ENCODE peak calls at places on chromosomes 11 and 22, in six cellular contexts. One of them, this sample, is unnamed.

GRCh38 chr22:22825213-22825593 is 62.4 kb upstream of the IGLL5 start:
- DNase-seq in AG04450: no peak
- DNase-seq in K562: no peak
- DNase-seq in neural progenitor cell: no peak
- DNase-seq in PC-3: no peak
- DNase-seq in H1: no peak
- DNase-seq in this sample: no peak

GRCh38 chr11:96161271-96162089 is 181.5 kb downstream of the MAML2 start:
- DNase-seq in AG04450: no peak
- DNase-seq in K562: no peak
- DNase-seq in neural progenitor cell: no peak
- DNase-seq in PC-3: peak
- DNase-seq in H1: no peak
- DNase-seq in this sample: no peak

GRCh38 chr22:41070665-41071331 is 21.6 kb upstream of the EP300 start:
- DNase-seq in AG04450: no peak
- DNase-seq in K562: no peak
- DNase-seq in neural progenitor cell: no peak
- DNase-seq in PC-3: no peak
- DNase-seq in H1: no peak
- DNase-seq in this sample: no peak

GRCh38 chr22:16695261-16695660 is 102.7 kb upstream of the CCT8L2 start:
- DNase-seq in AG04450: no peak
- DNase-seq in K562: no peak
- DNase-seq in neural progenitor cell: no peak
- DNase-seq in PC-3: no peak
- DNase-seq in H1: no peak
- DNase-seq in this sample: no peak

GRCh38 chr22:32776397-32776796 is 25.1 kb upstream of the TIMP3 start:
- DNase-seq in AG04450: no peak
- DNase-seq in K562: no peak
- DNase-seq in neural progenitor cell: no peak
- DNase-seq in PC-3: no peak
- DNase-seq in H1: no peak
- DNase-seq in this sample: no peak

GRCh38 chr11:36744375-36745168 is 146.5 kb upstream of the RAG2 start:
- DNase-seq in AG04450: peak
- DNase-seq in K562: peak
- DNase-seq in neural progenitor cell: peak
- DNase-seq in PC-3: peak
- DNase-seq in H1: peak
- DNase-seq in this sample: peak

GRCh38 chr22:20571531-20572007 is 64.2 kb downstream of the MED15 start:
- DNase-seq in AG04450: no peak
- DNase-seq in K562: peak
- DNase-seq in neural progenitor cell: peak
- DNase-seq in PC-3: peak
- DNase-seq in H1: no peak
- DNase-seq in this sample: no peak

GRCh38 chr11:33013706-33014105 is 2.0 kb upstream of the DEPDC7 start:
- DNase-seq in AG04450: peak
- DNase-seq in K562: no peak
- DNase-seq in neural progenitor cell: no peak
- DNase-seq in PC-3: no peak
- DNase-seq in H1: no peak
- DNase-seq in this sample: no peak

GRCh38 chr22:20787746-20788626 is 14.1 kb downstream of the SERPIND1 start:
- DNase-seq in AG04450: no peak
- DNase-seq in K562: no peak
- DNase-seq in neural progenitor cell: no peak
- DNase-seq in PC-3: no peak
- DNase-seq in H1: no peak
- DNase-seq in this sample: no peak

GRCh38 chr11:119108151-119108856 is 1.2 kb downstream of the C2CD2L start:
- DNase-seq in AG04450: no peak
- DNase-seq in K562: peak
- DNase-seq in neural progenitor cell: peak
- DNase-seq in PC-3: peak
- DNase-seq in H1: no peak
- DNase-seq in this sample: no peak

GRCh38 chr11:31106963-31107576 is 262.5 kb downstream of the DCDC1 start:
- DNase-seq in AG04450: no peak
- DNase-seq in K562: peak
- DNase-seq in neural progenitor cell: peak
- DNase-seq in PC-3: peak
- DNase-seq in H1: peak
- DNase-seq in this sample: peak

GRCh38 chr11:62148271-62148980 is 24.6 kb downstream of the INCENP start:
- DNase-seq in AG04450: no peak
- DNase-seq in K562: no peak
- DNase-seq in neural progenitor cell: no peak
- DNase-seq in PC-3: no peak
- DNase-seq in H1: no peak
- DNase-seq in this sample: no peak

GRCh38 chr11:58524232-58525036 is 16.5 kb upstream of the OR5B21 start:
- DNase-seq in AG04450: peak
- DNase-seq in K562: peak
- DNase-seq in neural progenitor cell: peak
- DNase-seq in PC-3: peak
- DNase-seq in H1: no peak
- DNase-seq in this sample: peak

GRCh38 chr11:60831143-60831500 is 10.8 kb upstream of the CCDC86 start:
- DNase-seq in AG04450: peak
- DNase-seq in K562: peak
- DNase-seq in neural progenitor cell: peak
- DNase-seq in PC-3: peak
- DNase-seq in H1: peak
- DNase-seq in this sample: peak

GRCh38 chr11:60905551-60906113 is 753 bp downstream of the PRPF19 start:
- DNase-seq in AG04450: no peak
- DNase-seq in K562: no peak
- DNase-seq in neural progenitor cell: no peak
- DNase-seq in PC-3: peak
- DNase-seq in H1: no peak
- DNase-seq in this sample: no peak

GRCh38 chr22:30636226-30637077 is 871 bp downstream of the SLC35E4 start:
- DNase-seq in AG04450: no peak
- DNase-seq in K562: no peak
- DNase-seq in neural progenitor cell: peak
- DNase-seq in PC-3: peak
- DNase-seq in H1: no peak
- DNase-seq in this sample: no peak

GRCh38 chr11:63737718-63738117 is 30.9 kb downstream of the ZFTA start:
- DNase-seq in AG04450: no peak
- DNase-seq in K562: peak
- DNase-seq in neural progenitor cell: no peak
- DNase-seq in PC-3: no peak
- DNase-seq in H1: no peak
- DNase-seq in this sample: no peak

GRCh38 chr22:44549701-44550100 is 51.7 kb upstream of the RTL6 start:
- DNase-seq in AG04450: no peak
- DNase-seq in K562: no peak
- DNase-seq in neural progenitor cell: no peak
- DNase-seq in PC-3: no peak
- DNase-seq in H1: no peak
- DNase-seq in this sample: no peak

GRCh38 chr22:42282943-42283287 is 12.5 kb upstream of the TCF20 start:
- DNase-seq in AG04450: no peak
- DNase-seq in K562: no peak
- DNase-seq in neural progenitor cell: peak
- DNase-seq in PC-3: no peak
- DNase-seq in H1: no peak
- DNase-seq in this sample: no peak

GRCh38 chr22:29307658-29308147 is 1.3 kb downstream of the GAS2L1 start:
- DNase-seq in AG04450: no peak
- DNase-seq in K562: no peak
- DNase-seq in neural progenitor cell: peak
- DNase-seq in PC-3: peak
- DNase-seq in H1: no peak
- DNase-seq in this sample: no peak

GRCh38 chr11:106012744-106013143 is 9.3 kb downstream of the MSANTD4 start:
- DNase-seq in AG04450: peak
- DNase-seq in K562: no peak
- DNase-seq in neural progenitor cell: no peak
- DNase-seq in PC-3: no peak
- DNase-seq in H1: no peak
- DNase-seq in this sample: peak

GRCh38 chr11:7019500-7020182 is 505 bp downstream of the ZNF214 start:
- DNase-seq in AG04450: no peak
- DNase-seq in K562: no peak
- DNase-seq in neural progenitor cell: peak
- DNase-seq in PC-3: no peak
- DNase-seq in H1: no peak
- DNase-seq in this sample: peak

GRCh38 chr22:36816338-36816634 is 549 bp downstream of the PVALB start:
- DNase-seq in AG04450: no peak
- DNase-seq in K562: no peak
- DNase-seq in neural progenitor cell: peak
- DNase-seq in PC-3: no peak
- DNase-seq in H1: no peak
- DNase-seq in this sample: no peak
- H3K4me3 ChIP-seq in AG04450: no peak
- H3K4me3 ChIP-seq in K562: no peak
- H3K4me3 ChIP-seq in neural progenitor cell: peak
- H3K4me3 ChIP-seq in PC-3: no peak
- H3K4me3 ChIP-seq in H1: peak
- H3K4me3 ChIP-seq in this sample: no peak

GRCh38 chr11:70183032-70183431 is 20.1 kb upstream of the FADD start:
- DNase-seq in AG04450: no peak
- DNase-seq in K562: no peak
- DNase-seq in neural progenitor cell: no peak
- DNase-seq in PC-3: no peak
- DNase-seq in H1: no peak
- DNase-seq in this sample: no peak

GRCh38 chr11:70184396-70184795 is 18.7 kb upstream of the FADD start:
- DNase-seq in AG04450: no peak
- DNase-seq in K562: no peak
- DNase-seq in neural progenitor cell: no peak
- DNase-seq in PC-3: no peak
- DNase-seq in H1: no peak
- DNase-seq in this sample: no peak

GRCh38 chr11:70182266-70182665 is 20.8 kb upstream of the FADD start:
- DNase-seq in AG04450: no peak
- DNase-seq in K562: no peak
- DNase-seq in neural progenitor cell: no peak
- DNase-seq in PC-3: no peak
- DNase-seq in H1: no peak
- DNase-seq in this sample: no peak

GRCh38 chr11:70183483-70184176 is 19.5 kb upstream of the FADD start:
- DNase-seq in AG04450: no peak
- DNase-seq in K562: no peak
- DNase-seq in neural progenitor cell: no peak
- DNase-seq in PC-3: no peak
- DNase-seq in H1: no peak
- DNase-seq in this sample: no peak

DNA sequence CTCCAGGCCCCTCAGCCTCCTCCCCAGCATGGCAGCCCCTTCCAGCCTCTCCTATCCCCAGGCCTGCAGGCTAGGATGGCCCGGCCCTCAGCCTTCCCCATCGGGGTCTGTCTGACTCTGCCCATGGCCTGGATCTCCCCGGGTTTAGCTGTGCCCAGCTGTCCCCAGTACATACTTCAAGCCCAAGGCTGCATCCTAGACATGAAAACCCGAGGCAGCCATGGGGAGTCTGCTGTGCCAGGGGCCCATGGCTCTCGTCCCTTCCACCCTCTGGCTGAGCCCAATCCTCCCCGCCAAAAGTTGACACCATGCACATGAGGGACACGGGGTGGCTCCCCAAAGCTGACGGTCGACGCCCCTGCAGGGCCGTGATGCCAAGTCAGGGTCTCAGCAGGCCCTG is 22.2 kb upstream of the FADD start:
- DNase-seq in AG04450: no peak
- DNase-seq in K562: no peak
- DNase-seq in neural progenitor cell: no peak
- DNase-seq in PC-3: no peak
- DNase-seq in H1: no peak
- DNase-seq in this sample: no peak
- TF ChIP-seq CTCF in AG04450: no peak
- TF ChIP-seq CTCF in K562: no peak
- TF ChIP-seq CTCF in neural progenitor cell: no peak
- TF ChIP-seq CTCF in PC-3: no peak
- TF ChIP-seq CTCF in H1: no peak
- TF ChIP-seq CTCF in this sample: no peak

GRCh38 chr11:57424802-57425564 is 1.9 kb downstream of the SLC43A3 start:
- DNase-seq in AG04450: peak
- DNase-seq in K562: peak
- DNase-seq in neural progenitor cell: peak
- DNase-seq in PC-3: peak
- DNase-seq in H1: no peak
- DNase-seq in this sample: peak
- H3K4me3 ChIP-seq in AG04450: no peak
- H3K4me3 ChIP-seq in K562: peak
- H3K4me3 ChIP-seq in neural progenitor cell: no peak
- H3K4me3 ChIP-seq in PC-3: no peak
- H3K4me3 ChIP-seq in H1: no peak
- H3K4me3 ChIP-seq in this sample: no peak

GRCh38 chr11:126608626-126609010 is 253.1 kb downstream of the ST3GAL4 start:
- DNase-seq in AG04450: no peak
- DNase-seq in K562: no peak
- DNase-seq in neural progenitor cell: no peak
- DNase-seq in PC-3: no peak
- DNase-seq in H1: no peak
- DNase-seq in this sample: no peak

GRCh38 chr11:126606484-126606883 is 251.0 kb downstream of the ST3GAL4 start:
- DNase-seq in AG04450: no peak
- DNase-seq in K562: no peak
- DNase-seq in neural progenitor cell: no peak
- DNase-seq in PC-3: no peak
- DNase-seq in H1: no peak
- DNase-seq in this sample: no peak

GRCh38 chr11:126607776-126608625 is 252.5 kb downstream of the ST3GAL4 start:
- DNase-seq in AG04450: no peak
- DNase-seq in K562: no peak
- DNase-seq in neural progenitor cell: peak
- DNase-seq in PC-3: no peak
- DNase-seq in H1: no peak
- DNase-seq in this sample: no peak

GRCh38 chr11:126604461-126604860 is 249.0 kb downstream of the ST3GAL4 start:
- DNase-seq in AG04450: no peak
- DNase-seq in K562: no peak
- DNase-seq in neural progenitor cell: no peak
- DNase-seq in PC-3: no peak
- DNase-seq in H1: no peak
- DNase-seq in this sample: no peak

GRCh38 chr11:126607374-126607773 is 251.9 kb downstream of the ST3GAL4 start:
- DNase-seq in AG04450: peak
- DNase-seq in K562: peak
- DNase-seq in neural progenitor cell: peak
- DNase-seq in PC-3: peak
- DNase-seq in H1: peak
- DNase-seq in this sample: peak
- TF ChIP-seq CTCF in AG04450: peak
- TF ChIP-seq CTCF in K562: peak
- TF ChIP-seq CTCF in neural progenitor cell: peak
- TF ChIP-seq CTCF in PC-3: peak
- TF ChIP-seq CTCF in H1: peak
- TF ChIP-seq CTCF in this sample: peak

GRCh38 chr11:124759268-124760204 is 2.6 kb downstream of the ESAM start:
- DNase-seq in AG04450: no peak
- DNase-seq in K562: no peak
- DNase-seq in neural progenitor cell: peak
- DNase-seq in PC-3: no peak
- DNase-seq in H1: no peak
- DNase-seq in this sample: no peak
- H3K4me3 ChIP-seq in AG04450: no peak
- H3K4me3 ChIP-seq in K562: no peak
- H3K4me3 ChIP-seq in neural progenitor cell: peak
- H3K4me3 ChIP-seq in PC-3: no peak
- H3K4me3 ChIP-seq in H1: peak
- H3K4me3 ChIP-seq in this sample: no peak

This sample was measured in astrocyte of the cerebellum.